ENCODE peak calls at places on chromosomes 7 and 10, in nine cellular contexts. Y is ACHN; M is A172; V is mucosa of gallbladder; O is NCI-H460; W is skeletal muscle cell; D is left ventricle myocardium inferior; E is caudate nucleus; R is stimulated activated CD4-positive, alpha-beta T cell treated with anti-CD3 and anti-CD28 coated beads, Interleukin-15, amount 100 ng/mL, for 1 hour. X is an unnamed sample.

GRCh38 chr7:26696978-26697377 is 167.4 kb downstream of the SKAP2 start:
- DNase-seq in Y (no peak), M (no peak), V (no peak), O (no peak), W (no peak), D (no peak), E (no peak), R (no peak), X (no peak)

GRCh38 chr7:121739465-121739864 is 133.5 kb upstream of the PTPRZ1 start:
- DNase-seq in Y (no peak), M (no peak), V (no peak), O (no peak), W (no peak), D (no peak), E (no peak), R (no peak), X (no peak)

GRCh38 chr10:125113661-125114388 is 46.5 kb downstream of the CTBP2 start:
- DNase-seq in Y (no peak), M (no peak), V (no peak), O (no peak), W (no peak), D (no peak), E (no peak), R (no peak), X (no peak)

GRCh38 chr10:15122477-15123030 is 25.4 kb downstream of the RPP38 start:
- DNase-seq in Y (no peak), M (no peak), V (no peak), O (no peak), W (no peak), D (no peak), E (no peak), R (no peak), X (no peak)

GRCh38 chr7:30790391-30790790 is 19.2 kb downstream of the MINDY4 start:
- DNase-seq in Y (no peak), M (no peak), V (no peak), O (no peak), W (no peak), D (no peak), E (no peak), R (no peak), X (no peak)

GRCh38 chr7:34156336-34156735 is 251.0 kb downstream of the BMPER start:
- DNase-seq in Y (no peak), M (peak), V (no peak), O (no peak), W (no peak), D (no peak), E (no peak), R (no peak), X (no peak)

GRCh38 chr10:2214805-2215204 is 477.5 kb upstream of the ADARB2 start:
- DNase-seq in Y (no peak), M (peak), V (no peak), O (no peak), W (no peak), D (no peak), E (no peak), R (no peak), X (no peak)

GRCh38 chr10:70758757-70759514 is 26.2 kb downstream of the TBATA start:
- DNase-seq in Y (peak), M (peak), V (peak), O (peak), W (no peak), D (peak), E (peak), R (peak), X (no peak)

GRCh38 chr7:158561659-158562058 is 26.0 kb downstream of the PTPRN2 start:
- DNase-seq in Y (no peak), M (no peak), V (no peak), O (no peak), W (no peak), D (no peak), E (no peak), R (no peak), X (no peak)

GRCh38 chr7:151607464-151607867 is 87.8 kb upstream of the RHEB start:
- DNase-seq in Y (peak), M (peak), V (no peak), O (no peak), W (no peak), D (no peak), E (no peak), R (no peak), X (no peak)